ENCODE peak calls at places on chromosomes 5 and 9, in seven cellular contexts. H is fibroblast of pulmonary artery, J is left ventricle myocardium inferior, V is astrocyte, R is lung, Q is NB4, E is upper lobe of right lung. W is an unnamed sample.

GRCh38 chr5:61734001-61734400 is 401.9 kb downstream of the ZSWIM6 start:
- DNase-seq in H (no peak), J (no peak), R (no peak), Q (no peak), E (no peak), V (no peak), W (no peak)

GRCh38 chr9:114382951-114383865 is 4.6 kb downstream of the AKNA start:
- DNase-seq in H (peak; percentile 67), V (no peak), J (no peak), R (no peak), E (no peak), Q (peak; percentile 74), W (peak; percentile 83)

GRCh38 chr5:14440598-14441401 is 140.8 kb upstream of the OTULINL start:
- DNase-seq in Q (no peak), V (peak; percentile 95), R (no peak), H (peak; percentile 92), E (no peak), J (peak; percentile 72), W (no peak)

GRCh38 chr9:29432191-29432590 is 1858.9 kb upstream of the C9orf72 start:
- DNase-seq in J (no peak), E (no peak), H (no peak), R (no peak), V (no peak), Q (no peak), W (no peak)

GRCh38 chr5:115977988-115978387 is 15.7 kb downstream of the LVRN start:
- DNase-seq in R (no peak), E (no peak), J (no peak), Q (no peak), H (peak; percentile 79), V (peak; percentile 83), W (peak; percentile 34)

GRCh38 chr5:155222393-155222792 is 208.8 kb downstream of the KIF4B start:
- DNase-seq in V (no peak), Q (no peak), H (no peak), E (no peak), R (no peak), J (no peak), W (no peak)

GRCh38 chr9:105841562-105841961 is 147.2 kb downstream of the TMEM38B start:
- DNase-seq in Q (no peak), V (no peak), R (no peak), H (no peak), E (no peak), J (no peak), W (no peak)

GRCh38 chr5:2753452-2754409 is 2.3 kb upstream of the IRX2 start:
- DNase-seq in V (no peak), Q (no peak), E (no peak), R (no peak), J (no peak), H (no peak), W (no peak)

GRCh38 chr5:157352756-157353340 is 86.9 kb downstream of the CYFIP2 start:
- DNase-seq in E (no peak), H (no peak), J (no peak), R (no peak), V (no peak), Q (no peak), W (no peak)

GRCh38 chr5:1137567-1138444 is 25.9 kb upstream of the SLC12A7 start:
- DNase-seq in R (no peak), H (no peak), E (no peak), Q (no peak), V (no peak), J (no peak), W (no peak)

GRCh38 chr5:126234563-126235195 is 188.5 kb upstream of the GRAMD2B start:
- DNase-seq in H (peak; percentile 24), Q (peak; percentile 32), E (no peak), J (no peak), V (peak; percentile 18), R (no peak), W (peak; percentile 30)

GRCh38 chr5:53100606-53101005 is 9.0 kb downstream of the MOCS2 start:
- DNase-seq in E (no peak), Q (no peak), J (no peak), V (no peak), R (no peak), H (no peak), W (no peak)

GRCh38 chr5:88536146-88536545 is 267.5 kb upstream of the TMEM161B start:
- DNase-seq in R (no peak), J (no peak), H (no peak), E (no peak), V (peak; percentile 60), Q (no peak), W (no peak)

GRCh38 chr9:121372563-121373400 is 2.7 kb upstream of the STOM start:
- DNase-seq in J (no peak), H (peak; percentile 52), R (no peak), Q (no peak), V (no peak), E (no peak), W (no peak)

GRCh38 chr5:127320032-127320945 is 29.7 kb downstream of the MEGF10 start:
- DNase-seq in R (no peak), E (no peak), H (peak; percentile 14), Q (peak; percentile 66), V (peak; percentile 75), J (no peak), W (peak; percentile 75)

GRCh38 chr5:13322769-13323168 is 621.7 kb downstream of the DNAH5 start:
- DNase-seq in H (no peak), V (peak; percentile 14), E (no peak), J (no peak), R (no peak), Q (no peak), W (no peak)

GRCh38 chr9:89311346-89312153 is 555 bp downstream of the CKS2 start:
- DNase-seq in V (no peak), E (peak; percentile 66), R (no peak), Q (peak; percentile 15), J (peak; percentile 23), H (no peak), W (peak; percentile 35)

GRCh38 chr9:2066312-2067273 is 51.4 kb downstream of the SMARCA2 start:
- DNase-seq in H (peak; percentile 25), E (no peak), Q (peak; percentile 32), R (no peak), J (no peak), V (peak; percentile 30), W (no peak)

GRCh38 chr9:136835932-136836901 is 6.1 kb upstream of the AJM1 start:
- DNase-seq in J (peak; percentile 9), R (no peak), E (no peak), V (no peak), Q (no peak), H (no peak), W (no peak)

GRCh38 chr5:119285070-119285916 is 70.5 kb upstream of the TNFAIP8 start:
- DNase-seq in J (peak; percentile 23), Q (no peak), E (no peak), H (no peak), V (peak; percentile 55), R (no peak), W (no peak)

GRCh38 chr5:144183254-144183889 is 12.7 kb downstream of the KCTD16 start:
- DNase-seq in E (no peak), R (no peak), H (peak; percentile 66), J (no peak), V (peak; percentile 34), Q (peak; percentile 39), W (peak; percentile 23)

GRCh38 chr9:129487307-129487657 is 133.6 kb downstream of the C9orf50 start:
- DNase-seq in E (no peak), H (no peak), Q (no peak), R (no peak), J (no peak), V (no peak), W (no peak)

GRCh38 chr9:129489838-129490582 is 130.9 kb downstream of the C9orf50 start:
- DNase-seq in H (peak; percentile 67), Q (no peak), J (no peak), E (no peak), V (no peak), R (no peak), W (no peak)

GRCh38 chr9:129486496-129487306 is 134.2 kb downstream of the C9orf50 start:
- DNase-seq in R (peak; percentile 70), H (peak; percentile 58), Q (no peak), J (peak; percentile 86), E (peak; percentile 76), V (peak; percentile 46), W (no peak)

GRCh38 chr9:129485140-129485758 is 135.7 kb downstream of the C9orf50 start:
- DNase-seq in E (no peak), H (no peak), R (no peak), Q (no peak), V (no peak), J (no peak), W (no peak)

GRCh38 chr9:129487658-129488483 is 133.0 kb downstream of the C9orf50 start:
- DNase-seq in R (peak; percentile 51), Q (peak; percentile 59), J (peak; percentile 59), V (peak; percentile 55), E (no peak), H (peak; percentile 71), W (no peak)
- H3K4me3 ChIP-seq in R (peak overlapping the region; percentile 29), Q (no peak overlapping the region), J (peak overlapping the region; percentile 72), V (peak overlapping the region; percentile 37), E (peak overlapping the region; percentile 53), H (peak overlapping the region; percentile 40), W (peak overlapping the region; percentile 35)

GRCh38 chr9:100204796-100205195 is 105.8 kb downstream of the INVS start:
- DNase-seq in Q (no peak), V (no peak), E (no peak), R (no peak), J (no peak), H (peak; percentile 7), W (no peak)

GRCh38 chr9:100211471-100211870 is 112.4 kb downstream of the INVS start:
- DNase-seq in E (no peak), H (no peak), R (no peak), J (no peak), Q (no peak), V (no peak), W (no peak)

GRCh38 chr9:100213730-100214477 is 114.9 kb downstream of the INVS start:
- DNase-seq in H (peak; percentile 57), V (peak; percentile 92), R (no peak), Q (no peak), E (no peak), J (no peak), W (no peak)

GRCh38 chr9:100206899-100207298 is 107.9 kb downstream of the INVS start:
- DNase-seq in Q (no peak), J (no peak), E (no peak), H (peak; percentile 39), V (peak; percentile 67), R (no peak), W (no peak)

DNA sequence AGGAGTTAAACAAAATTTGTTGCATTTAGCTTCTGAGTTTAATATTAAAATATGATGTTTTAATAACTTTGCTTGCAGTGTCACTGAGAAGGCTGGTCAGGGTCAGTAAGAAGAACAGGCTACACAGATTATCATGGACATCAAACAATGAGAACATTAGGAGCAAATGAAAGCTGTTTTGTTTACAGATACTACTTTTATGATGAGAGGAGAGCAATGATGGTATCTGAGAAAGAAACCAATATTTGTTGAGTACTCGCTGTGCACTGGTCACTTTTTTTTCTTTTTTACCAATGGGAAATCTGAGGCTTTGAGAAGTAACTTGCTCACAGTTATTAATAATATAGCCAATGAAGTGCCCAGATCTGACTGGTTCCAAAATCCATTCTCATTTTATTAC is 109.6 kb downstream of the INVS start:
- DNase-seq in E (no peak), V (no peak), H (no peak), Q (no peak), R (no peak), J (no peak), W (no peak)
- H3K4me3 ChIP-seq in E (no peak overlapping the region), V (no peak overlapping the region), H (no peak overlapping the region), Q (no peak overlapping the region), R (no peak overlapping the region), J (no peak overlapping the region), W (no peak overlapping the region)

GRCh38 chr5:67537439-67538342 is 341.1 kb upstream of the CD180 start:
- DNase-seq in R (no peak), V (no peak), H (peak; percentile 38), J (no peak), E (no peak), Q (no peak), W (no peak)
- H3K4me3 ChIP-seq in R (no peak overlapping the region), V (no peak overlapping the region), H (peak overlapping the region; percentile 32), J (peak overlapping the region; percentile 42), E (peak overlapping the region; percentile 41), Q (no peak overlapping the region), W (no peak overlapping the region)

GRCh38 chr9:86903461-86904010 is 43.8 kb downstream of the GAS1 start:
- DNase-seq in Q (no peak), R (no peak), H (no peak), V (no peak), E (no peak), J (no peak), W (no peak)
- H3K4me3 ChIP-seq in Q (no peak overlapping the region), R (no peak overlapping the region), H (no peak overlapping the region), V (no peak overlapping the region), E (no peak overlapping the region), J (peak overlapping the region; percentile 49), W (no peak overlapping the region)